ENCODE peak calls at places on chromosome 15, in six cellular contexts. F is HL-60, S is adrenal gland, O is upper lobe of right lung, J is breast epithelium, Y is psoas muscle. A is an unnamed sample. For H3K27me3, the result is how much of the 10 kb centered on the place peaks cover.

GRCh38 chr15:35565901-35566300 is 19.9 kb upstream of the DPH6 start:
- DNase-seq in F (no peak), S (no peak), O (no peak), J (no peak), Y (no peak), A (no peak)

GRCh38 chr15:76286231-76286879 is 24.9 kb downstream of the ETFA start:
- DNase-seq in F (no peak), S (no peak), O (no peak), J (no peak), Y (no peak), A (no peak)

GRCh38 chr15:29139072-29139471 is 130.6 kb downstream of the NSMCE3 start:
- DNase-seq in F (no peak), S (no peak), O (no peak), J (no peak), Y (no peak), A (peak)

GRCh38 chr15:75410196-75410595 is 41.3 kb downstream of the SIN3A start:
- DNase-seq in F (no peak), S (no peak), O (no peak), J (no peak), Y (no peak), A (no peak)

GRCh38 chr15:56371495-56372147 is 6.4 kb downstream of the TEX9 start:
- DNase-seq in F (no peak), S (no peak), O (no peak), J (no peak), Y (no peak), A (no peak)

GRCh38 chr15:56794923-56795329 is 61.6 kb upstream of the ZNF280D start:
- DNase-seq in F (no peak), S (no peak), O (no peak), J (no peak), Y (no peak), A (no peak)

GRCh38 chr15:100728371-100729201 is 126.2 kb downstream of the ASB7 start:
- DNase-seq in F (no peak), S (no peak), O (no peak), J (peak), Y (no peak), A (peak)

GRCh38 chr15:62847900-62848489 is 194.6 kb upstream of the TPM1 start:
- DNase-seq in F (peak), S (peak), O (no peak), J (no peak), Y (peak), A (peak)

GRCh38 chr15:20106026-20106425 is 435.6 kb downstream of the GOLGA6L6 start:
- DNase-seq in F (no peak), S (peak), O (peak), J (peak), Y (no peak), A (no peak)

GRCh38 chr15:57298843-57299550 is 77.3 kb upstream of the CGNL1 start:
- DNase-seq in F (peak), S (no peak), O (no peak), J (no peak), Y (no peak), A (no peak)

GRCh38 chr15:89746386-89746974 is 4.6 kb downstream of the MESP1 start:
- DNase-seq in F (no peak), S (no peak), O (no peak), J (no peak), Y (no peak), A (no peak)

GRCh38 chr15:82999426-82999825 is 12.0 kb downstream of the C15orf40 start:
- DNase-seq in F (no peak), S (no peak), O (no peak), J (no peak), Y (no peak), A (no peak)

GRCh38 chr15:89490550-89491315 is 5.7 kb downstream of the RHCG start:
- DNase-seq in F (no peak), S (no peak), O (no peak), J (no peak), Y (no peak), A (no peak)

GRCh38 chr15:27492021-27492621 is 521.1 kb downstream of the GABRG3 start:
- DNase-seq in F (no peak), S (no peak), O (no peak), J (no peak), Y (no peak), A (no peak)

GRCh38 chr15:63729115-63729884 is 104.4 kb downstream of the HERC1 start:
- DNase-seq in F (no peak), S (no peak), O (no peak), J (no peak), Y (no peak), A (no peak)

GRCh38 chr15:90019611-90020010 is 18.5 kb downstream of the ZNF710 start:
- DNase-seq in F (no peak), S (no peak), O (no peak), J (no peak), Y (no peak), A (no peak)

GRCh38 chr15:50353999-50354837 is 780 bp downstream of the GABPB1 start:
- DNase-seq in F (peak), S (peak), O (peak), J (peak), Y (peak), A (no peak)

GRCh38 chr15:49423021-49423420 is at the start of gene FGF7:
- DNase-seq in F (no peak), S (no peak), O (no peak), J (no peak), Y (peak), A (no peak)

GRCh38 chr15:89095556-89095955 is 7.3 kb downstream of the ABHD2 start:
- DNase-seq in F (no peak), S (no peak), O (no peak), J (no peak), Y (no peak), A (no peak)

GRCh38 chr15:28994830-28995180 is 109.0 kb downstream of the APBA2 start:
- DNase-seq in F (peak), S (no peak), O (peak), J (no peak), Y (no peak), A (no peak)

GRCh38 chr15:84819291-84819768 is 2.2 kb downstream of the ALPK3 start:
- DNase-seq in F (no peak), S (peak), O (peak), J (no peak), Y (peak), A (no peak)

GRCh38 chr15:64158363-64159134 is 4.3 kb downstream of the PPIB start:
- DNase-seq in F (no peak), S (no peak), O (no peak), J (no peak), Y (no peak), A (no peak)

GRCh38 chr15:28098766-28099554 is at the start of gene OCA2:
- DNase-seq in F (peak), S (peak), O (peak), J (no peak), Y (peak), A (no peak)

GRCh38 chr15:39059886-39060285 is 495.3 kb upstream of the RASGRP1 start:
- DNase-seq in F (no peak), S (no peak), O (no peak), J (no peak), Y (no peak), A (no peak)

GRCh38 chr15:78216276-78217229 is 17.8 kb downstream of the ACSBG1 start:
- DNase-seq in F (no peak), S (peak), O (no peak), J (peak), Y (peak), A (no peak)

GRCh38 chr15:72183781-72184164 is 13.8 kb downstream of the GRAMD2A start:
- DNase-seq in F (no peak), S (no peak), O (no peak), J (no peak), Y (no peak), A (no peak)

GRCh38 chr15:46315540-46315939 is 680.7 kb downstream of the SQOR start:
- DNase-seq in F (no peak), S (no peak), O (no peak), J (no peak), Y (no peak), A (no peak)

GRCh38 chr15:81216411-81216810 is 19.7 kb downstream of the IL16 start:
- DNase-seq in F (no peak), S (no peak), O (no peak), J (no peak), Y (no peak), A (no peak)

GRCh38 chr15:47184003-47184404 is 533.3 kb upstream of the SEMA6D start:
- DNase-seq in F (peak), S (no peak), O (peak), J (no peak), Y (peak), A (no peak)

GRCh38 chr15:101324513-101325177 is 29.6 kb upstream of the SNRPA1 start:
- DNase-seq in F (peak), S (no peak), O (peak), J (peak), Y (no peak), A (no peak)

GRCh38 chr15:64146885-64147681 is 4.4 kb upstream of the SNX22 start:
- DNase-seq in F (no peak), S (peak), O (no peak), J (no peak), Y (no peak), A (no peak)

GRCh38 chr15:71191296-71191695 is 76.0 kb downstream of the THSD4 start:
- DNase-seq in F (no peak), S (no peak), O (no peak), J (no peak), Y (no peak), A (no peak)

GRCh38 chr15:77864211-77865105 is 213.1 kb downstream of the TBC1D2B start:
- DNase-seq in F (no peak), S (no peak), O (peak), J (no peak), Y (no peak), A (no peak)

GRCh38 chr15:25737218-25737643 is 125.9 kb downstream of the ATP10A start:
- DNase-seq in F (no peak), S (no peak), O (no peak), J (no peak), Y (no peak), A (peak)

GRCh38 chr15:95446854-95447253 is 883.6 kb upstream of the NR2F2 start:
- DNase-seq in F (peak), S (no peak), O (no peak), J (no peak), Y (no peak), A (no peak)

GRCh38 chr15:45481151-45481550 is 41.4 kb downstream of the SLC30A4 start:
- DNase-seq in F (no peak), S (no peak), O (no peak), J (no peak), Y (no peak), A (no peak)

GRCh38 chr15:50943623-50944022 is 35.1 kb downstream of the AP4E1 start:
- DNase-seq in F (no peak), S (no peak), O (no peak), J (no peak), Y (no peak), A (no peak)

GRCh38 chr15:98738689-98739411 is 90.5 kb downstream of the IGF1R start:
- DNase-seq in F (peak), S (no peak), O (no peak), J (no peak), Y (no peak), A (no peak)

GRCh38 chr15:34102175-34102925 is 467 bp downstream of the PGBD4 start:
- DNase-seq in F (no peak), S (no peak), O (no peak), J (no peak), Y (no peak), A (no peak)

GRCh38 chr15:67103021-67103420 is 37.6 kb downstream of the SMAD3 start:
- DNase-seq in F (no peak), S (no peak), O (no peak), J (no peak), Y (no peak), A (no peak)
- H3K4me3 ChIP-seq in F (no peak), S (no peak), O (no peak), J (no peak), Y (peak), A (no peak)

GRCh38 chr15:69561071-69561784 is 108.6 kb downstream of the RPLP1 start:
- DNase-seq in F (no peak), S (no peak), O (no peak), J (peak), Y (no peak), A (no peak)

GRCh38 chr15:69558138-69558409 is 105.5 kb downstream of the RPLP1 start:
- DNase-seq in F (no peak), S (no peak), O (no peak), J (no peak), Y (no peak), A (no peak)

GRCh38 chr15:69557340-69558137 is 104.9 kb downstream of the RPLP1 start:
- DNase-seq in F (no peak), S (peak), O (no peak), J (no peak), Y (no peak), A (no peak)

GRCh38 chr15:69562097-69562496 is 109.5 kb downstream of the RPLP1 start:
- DNase-seq in F (no peak), S (no peak), O (no peak), J (no peak), Y (no peak), A (no peak)

GRCh38 chr15:69559440-69560215 is 107.0 kb downstream of the RPLP1 start:
- DNase-seq in F (no peak), S (no peak), O (no peak), J (no peak), Y (no peak), A (no peak)
- TF ChIP-seq CTCF in F (no peak), S (no peak), O (no peak), J (no peak), Y (no peak), A (no peak)

DNA sequence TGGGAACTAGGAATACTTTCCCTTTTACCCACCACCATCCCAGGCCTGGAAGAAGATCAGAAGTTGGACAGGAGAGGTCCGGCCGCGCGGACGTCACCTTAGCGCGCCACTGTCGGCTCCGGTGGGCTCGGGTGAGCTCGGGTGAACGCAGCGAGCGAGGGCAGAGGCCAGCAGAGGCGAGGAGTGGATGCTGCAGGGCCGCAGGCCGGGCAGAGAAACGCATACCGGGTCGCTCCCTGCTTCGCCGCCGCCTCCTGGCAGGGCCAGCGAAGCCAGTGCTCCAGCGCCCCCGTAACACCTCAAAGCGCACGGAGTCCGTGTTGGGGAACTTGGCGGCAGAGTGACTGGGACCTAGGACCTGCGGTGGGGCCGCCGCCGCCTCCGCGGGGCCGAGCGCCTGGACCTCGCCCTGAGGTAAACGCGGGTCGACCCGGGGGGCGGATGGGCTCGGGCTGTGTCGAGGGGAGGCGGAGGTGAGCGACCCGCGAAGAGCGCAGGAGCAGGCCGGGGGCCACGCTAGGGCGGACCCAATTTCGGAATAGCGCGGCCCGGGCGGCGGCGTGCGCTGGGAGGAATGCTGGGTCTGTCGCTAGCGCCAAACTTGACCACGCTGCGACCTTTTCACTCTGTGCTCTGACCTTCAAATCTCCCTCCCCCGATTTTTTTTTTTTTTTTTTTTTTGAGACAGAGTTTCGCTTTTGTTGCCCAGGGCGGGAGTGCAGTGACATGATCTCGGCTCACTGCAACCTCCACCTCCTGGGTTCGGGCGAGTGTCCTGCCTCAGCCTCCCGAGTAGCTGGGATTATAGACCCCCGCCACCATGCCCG is 1.6 kb downstream of the CYP11A1 start:
- DNase-seq in F (peak), S (peak), O (peak), J (peak), Y (peak), A (peak)
- H3K27me3 ChIP-seq in F (half or more), S (under half), O (under half), J (under half), Y (under half), A (under half)

DNA sequence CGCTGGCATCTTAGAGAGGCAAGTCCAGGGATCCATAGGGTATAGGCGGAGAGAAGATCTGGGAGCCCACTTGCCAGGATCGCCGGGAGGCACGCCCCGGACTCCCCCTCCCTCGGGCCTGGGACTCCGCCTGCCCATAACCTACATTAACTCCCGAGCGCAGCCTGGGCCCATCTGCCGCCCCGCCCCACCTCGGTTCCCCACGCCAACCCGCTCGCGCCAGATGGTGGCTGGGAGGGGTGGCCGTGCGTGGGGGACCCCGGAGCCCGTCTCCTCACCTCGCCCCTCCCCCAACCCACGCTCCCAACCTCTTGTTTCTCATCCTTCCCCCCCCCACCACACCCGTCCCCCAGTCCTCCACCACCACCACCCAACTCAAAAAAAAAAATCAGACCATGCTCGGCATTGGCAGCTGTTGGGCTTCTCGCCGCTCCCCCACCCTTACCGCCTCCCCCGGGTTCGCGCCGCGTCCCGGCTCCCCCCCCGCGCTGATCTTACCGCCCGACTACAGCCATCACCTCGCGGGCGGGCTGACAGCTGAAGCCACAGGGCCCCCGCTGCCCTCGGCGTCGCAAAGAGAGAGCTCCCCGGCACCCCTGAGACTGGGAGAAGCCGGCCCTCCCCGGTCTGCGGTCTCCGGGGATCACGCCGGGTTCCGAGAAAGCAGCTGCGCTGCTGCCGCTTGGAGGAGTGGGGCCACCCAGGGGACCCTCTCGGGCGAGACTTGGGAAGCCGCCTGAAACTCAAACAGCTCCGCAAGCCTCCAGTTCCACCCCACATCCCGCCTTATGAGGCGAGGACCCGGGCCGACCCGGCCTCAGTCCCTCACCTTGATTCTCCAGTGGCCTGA is 1.4 kb upstream of the DLL4 start:
- DNase-seq in F (peak), S (no peak), O (no peak), J (no peak), Y (peak), A (no peak)
- H3K4me3 ChIP-seq in F (peak), S (peak), O (peak), J (peak), Y (peak), A (peak)

GRCh38 chr15:52083603-52084002 is 29.0 kb downstream of the BCL2L10 start:
- DNase-seq in F (no peak), S (no peak), O (no peak), J (no peak), Y (no peak), A (no peak)

GRCh38 chr15:52080993-52081392 is 31.6 kb downstream of the BCL2L10 start:
- DNase-seq in F (no peak), S (no peak), O (no peak), J (no peak), Y (no peak), A (no peak)

GRCh38 chr15:52086001-52086786 is 26.4 kb downstream of the BCL2L10 start:
- DNase-seq in F (no peak), S (no peak), O (no peak), J (no peak), Y (no peak), A (no peak)

GRCh38 chr15:52082197-52083036 is 30.2 kb downstream of the BCL2L10 start:
- DNase-seq in F (peak), S (no peak), O (no peak), J (no peak), Y (no peak), A (no peak)

GRCh38 chr15:52085289-52085688 is 27.3 kb downstream of the BCL2L10 start:
- DNase-seq in F (no peak), S (no peak), O (no peak), J (no peak), Y (no peak), A (no peak)
- TF ChIP-seq CTCF in F (no peak), S (no peak), O (no peak), J (no peak), Y (no peak), A (no peak)